ENCODE peak calls at places on chromosomes 4 and X, in eight cellular contexts. Y, F, U, Z, S, B, V and O are unnamed samples.

GRCh38 chr4:164802301-164802700 is 48.4 kb downstream of the SMIM31 start:
- DNase-seq in F (no peak), V (no peak), U (no peak), Z (no peak), B (no peak), S (no peak), Y (no peak), O (no peak)

GRCh38 chr4:38665846-38666490 is 2.0 kb downstream of the KLF3 start:
- DNase-seq in U (no peak), F (no peak), Y (no peak), V (no peak), S (no peak), B (no peak), Z (no peak), O (no peak)

GRCh38 chr4:71550220-71551190 is 211.7 kb downstream of the SLC4A4 start:
- DNase-seq in B (no peak), Z (peak), U (no peak), V (peak), S (no peak), Y (no peak), F (peak), O (peak)

GRCh38 chrX:74251006-74251930 is 52.7 kb upstream of the ZCCHC13 start:
- DNase-seq in U (no peak), F (no peak), S (no peak), Y (no peak), Z (peak), V (peak), B (no peak), O (peak)

GRCh38 chr4:57102050-57102564 is 8.1 kb downstream of the IGFBP7 start:
- DNase-seq in Y (peak), V (no peak), U (no peak), Z (peak), F (no peak), S (no peak), B (no peak), O (peak)

GRCh38 chrX:102739642-102740041 is 19.1 kb downstream of the GPRASP3 start:
- DNase-seq in B (no peak), Z (peak), Y (no peak), F (no peak), V (peak), S (no peak), U (no peak), O (no peak)

GRCh38 chr4:3224971-3225850 is 23.7 kb upstream of the MSANTD1 start:
- DNase-seq in Y (peak), S (no peak), B (no peak), Z (no peak), F (no peak), V (no peak), U (no peak), O (no peak)

GRCh38 chrX:149510386-149510785 is 5.3 kb upstream of the IDS start:
- DNase-seq in B (no peak), U (no peak), S (peak), F (peak), Z (peak), V (no peak), Y (no peak), O (peak)

GRCh38 chr4:129328176-129328575 is 232.2 kb downstream of the C4orf33 start:
- DNase-seq in V (no peak), F (no peak), U (no peak), Z (no peak), S (no peak), Y (no peak), B (no peak), O (no peak)

GRCh38 chr4:175290401-175290800 is 372.2 kb downstream of the ADAM29 start:
- DNase-seq in U (no peak), Y (no peak), F (no peak), V (no peak), Z (peak), B (no peak), S (no peak), O (peak)

GRCh38 chr4:110867981-110868380 is 245.1 kb upstream of the PITX2 start:
- DNase-seq in V (no peak), F (no peak), Y (no peak), U (no peak), S (no peak), Z (peak), B (no peak), O (no peak)

GRCh38 chr4:108280072-108280471 is 111.3 kb upstream of the LEF1 start:
- DNase-seq in Z (no peak), B (no peak), F (no peak), U (no peak), S (no peak), Y (no peak), V (no peak), O (no peak)

GRCh38 chr4:18051281-18051680 is 29.7 kb upstream of the LCORL start:
- DNase-seq in F (no peak), U (no peak), S (no peak), V (no peak), B (no peak), Y (no peak), Z (no peak), O (no peak)

GRCh38 chrX:114344756-114345155 is 239.1 kb upstream of the HTR2C start:
- DNase-seq in U (no peak), B (no peak), S (no peak), F (peak), V (peak), Y (no peak), Z (peak), O (peak)

GRCh38 chr4:152937535-152938236 is 1.6 kb downstream of the FHDC1 start:
- DNase-seq in S (peak), Z (peak), U (no peak), F (peak), V (peak), B (no peak), Y (no peak), O (peak)

GRCh38 chr4:184514121-184514988 is 40.0 kb upstream of the IRF2 start:
- DNase-seq in Y (peak), S (peak), B (peak), U (no peak), Z (peak), F (no peak), V (peak), O (peak)

GRCh38 chr4:26136615-26137014 is 184.2 kb upstream of the RBPJ start:
- DNase-seq in F (no peak), S (no peak), U (no peak), Y (no peak), B (no peak), Z (no peak), V (no peak), O (no peak)

GRCh38 chrX:102154900-102155805 is 624 bp downstream of the BEX5 start:
- DNase-seq in V (no peak), U (no peak), Y (no peak), S (peak), Z (no peak), F (peak), B (peak), O (no peak)

GRCh38 chrX:78886550-78886949 is 58.6 kb upstream of the P2RY10 start:
- DNase-seq in Y (no peak), S (no peak), V (peak), F (peak), B (no peak), Z (no peak), U (no peak), O (peak)

DNA sequence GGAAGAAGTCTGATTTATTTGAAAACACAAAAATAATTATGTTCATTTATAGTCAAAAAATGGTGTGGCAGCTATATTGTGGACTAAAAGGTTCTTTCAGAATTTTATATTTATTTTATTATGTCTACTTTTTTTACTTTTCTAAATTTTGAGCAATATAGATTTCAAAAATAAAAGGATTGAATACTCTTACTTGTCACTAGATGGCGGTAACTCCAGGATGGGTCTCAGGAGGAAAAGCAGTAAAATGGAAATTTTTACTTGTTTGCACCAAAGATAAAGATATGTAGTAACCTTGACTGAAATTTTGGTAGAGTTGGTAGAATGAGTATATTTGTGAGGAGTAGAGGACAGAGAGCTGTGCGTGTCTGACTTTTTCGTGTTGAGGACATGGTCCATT is 14.5 kb upstream of the DACH2 start:
- DNase-seq in B (no peak), Z (peak), F (peak), S (no peak), Y (no peak), V (peak), U (no peak), O (peak)
- TF ChIP-seq CTCF in B (no peak), Z (peak), F (peak), S (no peak), Y (peak), V (peak), U (peak), O (peak)

GRCh38 chr4:124945422-124945821 is 232.9 kb upstream of the ANKRD50 start:
- DNase-seq in F (no peak), S (no peak), V (no peak), Y (no peak), B (no peak), U (no peak), Z (no peak), O (no peak)
- H3K4me3 ChIP-seq in F (no peak), S (no peak), V (no peak), Y (peak), B (no peak), U (no peak), Z (no peak), O (no peak)

GRCh38 chrX:10326578-10326977 is 169.8 kb downstream of the CLCN4 start:
- DNase-seq in F (no peak), Y (no peak), V (no peak), Z (no peak), S (no peak), U (no peak), B (no peak), O (peak)
- TF ChIP-seq CTCF in F (peak), Y (peak), V (peak), Z (peak), S (no peak), U (no peak), B (no peak), O (peak)

GRCh38 chr4:87824352-87824751 is 8.4 kb upstream of the MEPE start:
- DNase-seq in B (no peak), Y (no peak), F (no peak), U (no peak), S (no peak), V (no peak), Z (no peak), O (peak)
- H3K4me3 ChIP-seq in B (no peak), Y (no peak), F (no peak), U (no peak), S (no peak), V (no peak), Z (no peak), O (no peak)

GRCh38 chrX:64097891-64098290 is 107.6 kb downstream of the AMER1 start:
- DNase-seq in B (no peak), F (no peak), Z (no peak), Y (no peak), U (no peak), V (no peak), S (no peak), O (no peak)

DNA sequence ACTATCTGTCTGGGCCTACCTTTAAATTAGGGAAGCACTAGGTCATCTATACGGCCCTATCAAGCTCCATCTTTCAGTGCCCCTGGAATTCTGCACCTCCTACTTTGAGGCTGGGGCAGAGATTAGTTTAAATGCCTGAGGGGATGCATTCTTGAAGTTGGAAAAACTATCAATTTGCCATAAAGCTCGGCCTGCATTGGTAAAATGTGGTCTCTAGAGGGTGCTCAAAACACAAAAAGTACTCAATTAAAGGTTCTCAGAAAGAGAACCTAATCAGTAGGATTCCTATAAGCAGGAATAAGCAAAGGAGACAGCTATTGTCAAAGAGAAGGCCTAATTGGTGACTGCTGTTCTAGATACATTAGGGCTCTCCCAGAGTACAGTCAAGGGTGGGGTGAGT is 111.7 kb downstream of the AMER1 start:
- DNase-seq in U (no peak), V (no peak), Y (no peak), F (peak), B (no peak), Z (no peak), S (no peak), O (no peak)
- TF ChIP-seq CTCF in U (no peak), V (peak), Y (peak), F (peak), B (no peak), Z (peak), S (no peak), O (no peak)

DNA sequence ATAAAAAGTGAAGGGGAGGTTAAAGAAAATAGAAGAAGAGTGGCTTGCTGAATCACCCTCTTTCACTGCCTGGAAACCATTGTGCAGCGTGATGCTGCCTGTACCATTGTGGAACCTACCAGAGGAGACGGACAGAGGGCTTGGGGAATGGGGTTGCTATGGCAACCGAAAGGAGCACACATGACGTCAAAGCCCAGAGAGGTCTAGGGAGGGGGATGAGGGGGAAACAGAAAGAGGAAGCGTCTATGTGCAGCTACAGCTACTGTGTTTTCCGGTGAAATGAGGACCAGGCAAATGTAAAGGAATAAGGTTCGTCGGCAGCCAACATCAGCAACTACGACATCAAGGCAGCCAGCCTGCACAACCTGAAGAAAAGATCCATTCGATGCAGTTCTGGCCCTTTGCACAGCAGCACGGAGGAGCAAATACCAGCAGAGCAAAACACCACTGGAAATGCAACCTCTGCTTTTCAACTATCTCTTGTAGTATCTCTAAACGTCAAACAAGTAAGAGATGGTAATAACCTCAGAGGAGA is at the start of gene MAPK10:
- DNase-seq in V (peak), Y (peak), F (peak), S (peak), B (peak), Z (peak), U (no peak), O (peak)
- H3K4me3 ChIP-seq in V (no peak), Y (no peak), F (peak), S (no peak), B (peak), Z (peak), U (peak), O (peak)

DNA sequence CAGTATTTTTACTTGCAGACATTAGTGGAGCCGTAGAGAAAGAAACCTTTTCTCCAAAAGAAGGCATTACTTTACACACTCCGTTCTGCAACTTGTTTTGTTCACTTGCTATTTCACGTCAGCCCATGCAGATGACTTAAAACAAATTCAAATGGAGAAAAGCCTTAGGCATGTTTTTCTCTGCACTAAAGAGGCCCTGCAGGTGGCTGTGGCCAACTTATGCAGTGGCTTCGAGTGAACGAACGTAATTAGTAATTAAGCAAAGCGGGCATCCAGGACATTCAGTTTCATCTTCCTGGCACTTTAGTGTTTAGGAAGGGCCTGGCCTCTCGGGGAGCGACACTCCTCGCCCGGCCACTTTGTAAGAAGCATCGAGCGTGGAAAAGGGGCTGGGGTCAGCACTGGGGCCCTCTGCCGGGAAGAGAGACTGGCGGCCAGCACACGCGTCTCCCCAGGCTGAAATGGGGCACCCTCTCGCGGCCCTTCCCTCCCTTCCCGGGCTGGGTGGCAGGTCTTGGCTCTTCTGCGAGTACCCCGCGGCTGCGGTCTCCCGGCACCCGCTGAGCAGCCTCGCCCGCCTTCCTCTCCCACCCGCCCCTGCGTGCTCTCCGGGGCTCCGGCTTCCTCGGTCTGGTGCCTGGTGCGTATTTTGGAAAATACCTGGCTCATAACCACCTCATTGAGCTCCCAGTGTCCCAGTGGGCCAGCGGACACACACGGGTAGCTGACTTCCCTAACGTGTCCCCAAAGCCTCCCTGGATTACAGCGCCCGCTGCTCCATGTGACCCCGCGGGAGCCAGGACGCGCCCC is 706 bp upstream of the CYP4V2 start:
- DNase-seq in V (peak), Y (no peak), Z (peak), F (peak), S (no peak), B (no peak), U (peak), O (peak)
- TF ChIP-seq CTCF in V (no peak), Y (no peak), Z (no peak), F (no peak), S (no peak), B (no peak), U (no peak), O (no peak)

DNA sequence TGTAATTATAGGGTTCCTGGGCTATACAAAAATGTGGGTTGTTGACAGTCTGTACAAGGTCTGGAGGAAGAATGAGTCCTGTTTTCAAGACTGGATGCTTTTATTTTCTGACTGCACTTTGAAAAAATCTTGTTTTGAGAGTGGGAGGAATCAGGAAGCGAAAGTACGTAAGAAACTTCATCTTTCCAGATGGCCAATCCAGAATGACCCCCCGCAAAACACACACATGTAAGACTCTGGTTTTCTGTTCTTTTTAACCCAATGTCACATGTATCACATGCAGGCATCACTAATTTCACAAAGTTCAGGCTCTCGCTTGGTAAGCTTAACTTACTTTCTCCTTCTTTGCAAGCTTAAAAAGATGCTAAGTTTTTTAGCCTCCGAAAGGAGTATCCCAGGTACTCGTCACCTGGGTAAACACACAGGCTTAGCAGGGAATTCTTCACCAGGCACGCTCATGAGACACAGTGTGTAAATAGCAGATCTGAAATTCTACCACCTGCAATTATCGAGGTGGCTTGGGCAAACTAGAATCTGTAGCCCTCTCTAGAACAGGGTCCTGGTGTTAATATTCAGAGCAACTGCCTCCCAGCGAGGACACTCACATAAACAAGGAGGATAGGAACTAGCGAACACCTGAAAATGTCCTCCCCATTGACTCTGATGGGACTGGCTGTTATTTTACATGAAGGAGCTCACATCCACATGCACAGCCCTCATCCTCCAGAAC is 90.7 kb downstream of the NSUN7 start:
- DNase-seq in B (no peak), S (no peak), Y (no peak), Z (no peak), F (no peak), V (no peak), U (no peak), O (peak)
- H3K4me3 ChIP-seq in B (no peak), S (no peak), Y (no peak), Z (no peak), F (no peak), V (no peak), U (no peak), O (no peak)

DNA sequence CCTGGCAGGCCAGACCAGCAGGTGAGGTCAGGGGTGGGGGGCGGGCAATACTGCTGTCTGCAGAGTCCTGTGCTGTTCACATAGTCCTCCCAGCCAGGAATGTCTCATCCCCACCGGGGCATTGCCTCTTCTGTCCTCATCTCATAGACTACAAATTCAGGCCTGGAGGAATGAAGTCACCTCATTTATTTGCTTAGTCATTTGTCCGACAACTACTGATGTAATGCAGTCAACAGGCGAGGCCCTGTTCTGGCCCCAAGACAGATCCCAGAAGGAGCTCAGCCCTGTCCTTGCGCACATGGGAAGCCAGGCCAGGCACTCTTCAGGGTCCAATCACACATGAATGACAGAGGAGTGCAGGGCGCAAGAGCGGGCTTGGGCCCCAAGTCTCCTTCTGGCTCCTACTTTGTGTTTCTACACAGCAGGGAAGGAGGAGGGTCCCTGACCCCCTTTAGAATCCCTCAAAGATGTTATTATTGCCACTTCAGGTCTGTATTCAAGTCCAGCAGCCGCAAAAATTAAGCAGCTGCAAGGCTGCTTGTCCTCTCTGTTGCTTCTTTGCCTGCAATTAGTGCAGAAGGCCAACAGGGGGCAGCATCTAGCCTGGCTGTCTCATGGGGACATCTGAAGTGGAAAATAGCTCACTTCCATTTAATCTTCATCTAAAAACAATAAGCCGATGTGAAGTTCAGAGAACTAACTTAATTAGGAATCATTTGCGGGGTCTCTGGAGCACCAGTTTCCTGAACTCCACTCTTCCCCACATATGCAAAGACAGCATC is 15.2 kb upstream of the HMX1 start:
- DNase-seq in B (no peak), U (no peak), V (no peak), Y (no peak), S (no peak), Z (no peak), F (no peak), O (no peak)
- TF ChIP-seq CTCF in B (no peak), U (peak), V (no peak), Y (no peak), S (no peak), Z (peak), F (peak), O (peak)